ENCODE peak calls at places on chromosomes 3 and 15, in six cellular contexts. H is activated CD8-positive, alpha-beta memory T cell treated with anti-CD3 and anti-CD28 coated beads for 48 hours; U is left colon; Z is stimulated activated CD4-positive, alpha-beta T cell treated with anti-CD3 and anti-CD28 coated beads, Interleukin-12 subunit alpha, Interleukin-12 subunit beta, amount 100 ng/mL, for 4 hours; X is hepatic stellate cell; D is activated T-helper 1 cell treated with Interleukin-2 at 50 U/mL for 16 hours. N is an unnamed sample.

GRCh38 chr15:65372787-65373067 is 5.1 kb downstream of the IGDCC3 start:
- DNase-seq in H (no peak), U (no peak), Z (no peak), X (no peak), D (no peak), N (no peak)

GRCh38 chr3:31833391-31834165 is 147.5 kb downstream of the OSBPL10 start:
- DNase-seq in H (no peak), U (no peak), Z (no peak), X (no peak), D (no peak), N (no peak)

GRCh38 chr3:131705099-131705498 is 202.3 kb upstream of the MRPL3 start:
- DNase-seq in H (no peak), U (no peak), Z (no peak), X (no peak), D (no peak), N (no peak)

GRCh38 chr3:48504051-48504946 is at the start of gene SHISA5:
- DNase-seq in H (peak), U (peak), Z (peak), X (peak), D (peak), N (peak)

GRCh38 chr15:60844431-60845174 is 365.7 kb upstream of the ICE2 start:
- DNase-seq in H (no peak), U (no peak), Z (no peak), X (no peak), D (peak), N (no peak)

GRCh38 chr3:124250053-124250452 is 258.1 kb upstream of the ROPN1 start:
- DNase-seq in H (no peak), U (no peak), Z (no peak), X (no peak), D (no peak), N (no peak)

GRCh38 chr3:132629928-132630327 is 29.7 kb downstream of the ACAD11 start:
- DNase-seq in H (no peak), U (no peak), Z (no peak), X (peak), D (no peak), N (no peak)

GRCh38 chr3:11847607-11848006 is 922 bp upstream of the TAMM41 start:
- DNase-seq in H (no peak), U (no peak), Z (no peak), X (no peak), D (no peak), N (peak)

GRCh38 chr15:42687740-42688139 is 49.2 kb downstream of the CDAN1 start:
- DNase-seq in H (no peak), U (no peak), Z (no peak), X (no peak), D (no peak), N (no peak)

GRCh38 chr3:53422954-53423708 is 71.3 kb upstream of the CACNA1D start:
- DNase-seq in H (no peak), U (no peak), Z (no peak), X (no peak), D (no peak), N (no peak)

GRCh38 chr3:141366285-141367037 is 1.8 kb upstream of the ZBTB38 start:
- DNase-seq in H (no peak), U (peak), Z (no peak), X (peak), D (no peak), N (no peak)

GRCh38 chr15:99181544-99181943 is 67.8 kb downstream of the TTC23 start:
- DNase-seq in H (no peak), U (no peak), Z (no peak), X (no peak), D (no peak), N (no peak)

GRCh38 chr15:40830884-40831283 is 2.4 kb upstream of the PPP1R14D start:
- DNase-seq in H (no peak), U (no peak), Z (no peak), X (no peak), D (no peak), N (no peak)

GRCh38 chr3:134004841-134005240 is 24.9 kb downstream of the SLCO2A1 start:
- DNase-seq in H (no peak), U (no peak), Z (no peak), X (no peak), D (no peak), N (no peak)

GRCh38 chr15:48002772-48003171 is 118.0 kb upstream of the SLC24A5 start:
- DNase-seq in H (no peak), U (no peak), Z (no peak), X (no peak), D (no peak), N (no peak)

GRCh38 chr3:71062037-71062919 is 521.2 kb downstream of the FOXP1 start:
- DNase-seq in H (no peak), U (no peak), Z (no peak), X (no peak), D (no peak), N (no peak)

GRCh38 chr3:13115616-13115910 is 42.3 kb upstream of the IQSEC1 start:
- DNase-seq in H (no peak), U (peak), Z (no peak), X (no peak), D (no peak), N (no peak)

GRCh38 chr3:187985636-187986035 is 168.3 kb upstream of the LPP start:
- DNase-seq in H (no peak), U (no peak), Z (no peak), X (no peak), D (no peak), N (no peak)